ENCODE peak calls at places on chromosomes 5 and 9, in seven cellular contexts. One of them, this sample, is unnamed.

GRCh38 chr5:90598300-90598699 is 39.7 kb downstream of the ADGRV1 start:
- DNase-seq in substantia nigra: no peak
- DNase-seq in KG1: no peak
- DNase-seq in HT1080: no peak
- DNase-seq in Ammon's horn: peak
- DNase-seq in stimulated activated CD8-positive, alpha-beta memory T cell treated with anti-CD3 and anti-CD28 coated beads, Interleukin-12 subunit alpha, Interleukin-12 subunit beta, amount 100 ng/mL, for 4 hours: no peak
- DNase-seq in H54: no peak
- DNase-seq in this sample: no peak

GRCh38 chr9:12368569-12368968 is 324.6 kb upstream of the TYRP1 start:
- DNase-seq in substantia nigra: no peak
- DNase-seq in KG1: no peak
- DNase-seq in HT1080: no peak
- DNase-seq in Ammon's horn: no peak
- DNase-seq in stimulated activated CD8-positive, alpha-beta memory T cell treated with anti-CD3 and anti-CD28 coated beads, Interleukin-12 subunit alpha, Interleukin-12 subunit beta, amount 100 ng/mL, for 4 hours: no peak
- DNase-seq in H54: no peak
- DNase-seq in this sample: no peak

GRCh38 chr5:69083412-69083811 is 10.4 kb upstream of the SLC30A5 start:
- DNase-seq in substantia nigra: no peak
- DNase-seq in KG1: no peak
- DNase-seq in HT1080: peak
- DNase-seq in Ammon's horn: no peak
- DNase-seq in stimulated activated CD8-positive, alpha-beta memory T cell treated with anti-CD3 and anti-CD28 coated beads, Interleukin-12 subunit alpha, Interleukin-12 subunit beta, amount 100 ng/mL, for 4 hours: no peak
- DNase-seq in H54: no peak
- DNase-seq in this sample: no peak

GRCh38 chr9:78973906-78974305 is 597.9 kb upstream of the TLE4 start:
- DNase-seq in substantia nigra: no peak
- DNase-seq in KG1: no peak
- DNase-seq in HT1080: peak
- DNase-seq in Ammon's horn: no peak
- DNase-seq in stimulated activated CD8-positive, alpha-beta memory T cell treated with anti-CD3 and anti-CD28 coated beads, Interleukin-12 subunit alpha, Interleukin-12 subunit beta, amount 100 ng/mL, for 4 hours: no peak
- DNase-seq in H54: peak
- DNase-seq in this sample: no peak

GRCh38 chr5:88955403-88955802 is 72.4 kb upstream of the MEF2C start:
- DNase-seq in substantia nigra: no peak
- DNase-seq in KG1: no peak
- DNase-seq in HT1080: no peak
- DNase-seq in Ammon's horn: no peak
- DNase-seq in stimulated activated CD8-positive, alpha-beta memory T cell treated with anti-CD3 and anti-CD28 coated beads, Interleukin-12 subunit alpha, Interleukin-12 subunit beta, amount 100 ng/mL, for 4 hours: no peak
- DNase-seq in H54: no peak
- DNase-seq in this sample: no peak

GRCh38 chr5:169037478-169037877 is 263.5 kb downstream of the SLIT3 start:
- DNase-seq in substantia nigra: no peak
- DNase-seq in KG1: no peak
- DNase-seq in HT1080: no peak
- DNase-seq in Ammon's horn: no peak
- DNase-seq in stimulated activated CD8-positive, alpha-beta memory T cell treated with anti-CD3 and anti-CD28 coated beads, Interleukin-12 subunit alpha, Interleukin-12 subunit beta, amount 100 ng/mL, for 4 hours: no peak
- DNase-seq in H54: no peak
- DNase-seq in this sample: no peak

GRCh38 chr9:18666348-18666747 is 192.4 kb downstream of the ADAMTSL1 start:
- DNase-seq in substantia nigra: no peak
- DNase-seq in KG1: no peak
- DNase-seq in HT1080: no peak
- DNase-seq in Ammon's horn: no peak
- DNase-seq in stimulated activated CD8-positive, alpha-beta memory T cell treated with anti-CD3 and anti-CD28 coated beads, Interleukin-12 subunit alpha, Interleukin-12 subunit beta, amount 100 ng/mL, for 4 hours: no peak
- DNase-seq in H54: no peak
- DNase-seq in this sample: no peak

GRCh38 chr9:5843450-5844249 is 10.7 kb upstream of the ERMP1 start:
- DNase-seq in substantia nigra: no peak
- DNase-seq in KG1: no peak
- DNase-seq in HT1080: peak
- DNase-seq in Ammon's horn: no peak
- DNase-seq in stimulated activated CD8-positive, alpha-beta memory T cell treated with anti-CD3 and anti-CD28 coated beads, Interleukin-12 subunit alpha, Interleukin-12 subunit beta, amount 100 ng/mL, for 4 hours: no peak
- DNase-seq in H54: no peak
- DNase-seq in this sample: no peak

GRCh38 chr5:142327111-142327842 is 2.5 kb upstream of the SPRY4 start:
- DNase-seq in substantia nigra: no peak
- DNase-seq in KG1: no peak
- DNase-seq in HT1080: peak
- DNase-seq in Ammon's horn: no peak
- DNase-seq in stimulated activated CD8-positive, alpha-beta memory T cell treated with anti-CD3 and anti-CD28 coated beads, Interleukin-12 subunit alpha, Interleukin-12 subunit beta, amount 100 ng/mL, for 4 hours: no peak
- DNase-seq in H54: no peak
- DNase-seq in this sample: no peak

GRCh38 chr5:10867408-10868303 is 106.6 kb upstream of the DAP start:
- DNase-seq in substantia nigra: no peak
- DNase-seq in KG1: no peak
- DNase-seq in HT1080: no peak
- DNase-seq in Ammon's horn: no peak
- DNase-seq in stimulated activated CD8-positive, alpha-beta memory T cell treated with anti-CD3 and anti-CD28 coated beads, Interleukin-12 subunit alpha, Interleukin-12 subunit beta, amount 100 ng/mL, for 4 hours: no peak
- DNase-seq in H54: no peak
- DNase-seq in this sample: no peak

GRCh38 chr9:33172735-33173238 is 5.7 kb upstream of the B4GALT1 start:
- DNase-seq in substantia nigra: no peak
- DNase-seq in KG1: no peak
- DNase-seq in HT1080: no peak
- DNase-seq in Ammon's horn: no peak
- DNase-seq in stimulated activated CD8-positive, alpha-beta memory T cell treated with anti-CD3 and anti-CD28 coated beads, Interleukin-12 subunit alpha, Interleukin-12 subunit beta, amount 100 ng/mL, for 4 hours: no peak
- DNase-seq in H54: no peak
- DNase-seq in this sample: no peak

GRCh38 chr5:173920866-173921265 is 32.7 kb downstream of the CPEB4 start:
- DNase-seq in substantia nigra: no peak
- DNase-seq in KG1: no peak
- DNase-seq in HT1080: no peak
- DNase-seq in Ammon's horn: no peak
- DNase-seq in stimulated activated CD8-positive, alpha-beta memory T cell treated with anti-CD3 and anti-CD28 coated beads, Interleukin-12 subunit alpha, Interleukin-12 subunit beta, amount 100 ng/mL, for 4 hours: no peak
- DNase-seq in H54: no peak
- DNase-seq in this sample: no peak

GRCh38 chr5:168365581-168366081 is 74.2 kb downstream of the WWC1 start:
- DNase-seq in substantia nigra: no peak
- DNase-seq in KG1: no peak
- DNase-seq in HT1080: no peak
- DNase-seq in Ammon's horn: peak
- DNase-seq in stimulated activated CD8-positive, alpha-beta memory T cell treated with anti-CD3 and anti-CD28 coated beads, Interleukin-12 subunit alpha, Interleukin-12 subunit beta, amount 100 ng/mL, for 4 hours: no peak
- DNase-seq in H54: no peak
- DNase-seq in this sample: no peak

GRCh38 chr9:96204853-96205252 is 97.1 kb downstream of the HSD17B3 start:
- DNase-seq in substantia nigra: no peak
- DNase-seq in KG1: no peak
- DNase-seq in HT1080: no peak
- DNase-seq in Ammon's horn: no peak
- DNase-seq in stimulated activated CD8-positive, alpha-beta memory T cell treated with anti-CD3 and anti-CD28 coated beads, Interleukin-12 subunit alpha, Interleukin-12 subunit beta, amount 100 ng/mL, for 4 hours: no peak
- DNase-seq in H54: no peak
- DNase-seq in this sample: no peak

GRCh38 chr9:131840220-131840619 is 100.3 kb upstream of the RAPGEF1 start:
- DNase-seq in substantia nigra: no peak
- DNase-seq in KG1: no peak
- DNase-seq in HT1080: no peak
- DNase-seq in Ammon's horn: no peak
- DNase-seq in stimulated activated CD8-positive, alpha-beta memory T cell treated with anti-CD3 and anti-CD28 coated beads, Interleukin-12 subunit alpha, Interleukin-12 subunit beta, amount 100 ng/mL, for 4 hours: no peak
- DNase-seq in H54: no peak
- DNase-seq in this sample: no peak